ENCODE peak calls at places on chromosomes 13 and 19, in seven cellular contexts. One of them, this sample, is unnamed.

GRCh38 chr13:106507560-106508274 is 27.7 kb downstream of the EFNB2 start:
- DNase-seq in CD8-positive, alpha-beta T cell: no peak
- DNase-seq in uterus: no peak
- DNase-seq in AG09309: peak; percentile 93
- DNase-seq in HFF-Myc: no peak
- DNase-seq in AG04450: peak; percentile 76
- DNase-seq in tibial nerve: no peak
- DNase-seq in this sample: peak; percentile 96

GRCh38 chr13:60572003-60572792 is 175.2 kb downstream of the TDRD3 start:
- DNase-seq in tibial nerve: no peak
- DNase-seq in HFF-Myc: peak; percentile 25
- DNase-seq in AG09309: peak; percentile 25
- DNase-seq in AG04450: no peak
- DNase-seq in uterus: no peak
- DNase-seq in CD8-positive, alpha-beta T cell: no peak
- DNase-seq in this sample: peak; percentile 78

GRCh38 chr19:36577271-36577996 is 4.3 kb upstream of the ZNF529 start:
- DNase-seq in CD8-positive, alpha-beta T cell: no peak
- DNase-seq in tibial nerve: no peak
- DNase-seq in AG09309: no peak
- DNase-seq in uterus: no peak
- DNase-seq in AG04450: no peak
- DNase-seq in HFF-Myc: no peak
- DNase-seq in this sample: no peak

GRCh38 chr19:46745030-46745429 is 827 bp upstream of the FKRP start:
- DNase-seq in tibial nerve: no peak
- DNase-seq in HFF-Myc: no peak
- DNase-seq in AG04450: no peak
- DNase-seq in AG09309: no peak
- DNase-seq in uterus: no peak
- DNase-seq in CD8-positive, alpha-beta T cell: no peak
- DNase-seq in this sample: no peak

GRCh38 chr19:16185925-16186234 is 670 bp downstream of the FAM32A start:
- DNase-seq in CD8-positive, alpha-beta T cell: peak; percentile 29
- DNase-seq in HFF-Myc: no peak
- DNase-seq in uterus: no peak
- DNase-seq in AG09309: no peak
- DNase-seq in tibial nerve: no peak
- DNase-seq in AG04450: no peak
- DNase-seq in this sample: no peak

GRCh38 chr13:56735537-56735942 is 405.2 kb upstream of the PRR20A start:
- DNase-seq in CD8-positive, alpha-beta T cell: no peak
- DNase-seq in AG09309: no peak
- DNase-seq in uterus: no peak
- DNase-seq in tibial nerve: no peak
- DNase-seq in HFF-Myc: no peak
- DNase-seq in AG04450: no peak
- DNase-seq in this sample: no peak

GRCh38 chr19:811511-812048 is 10.2 kb downstream of the PLPPR3 start:
- DNase-seq in tibial nerve: no peak
- DNase-seq in AG09309: no peak
- DNase-seq in CD8-positive, alpha-beta T cell: no peak
- DNase-seq in uterus: no peak
- DNase-seq in HFF-Myc: no peak
- DNase-seq in AG04450: no peak
- DNase-seq in this sample: no peak

GRCh38 chr19:6728346-6728745 is 7.9 kb upstream of the C3 start:
- DNase-seq in AG04450: no peak
- DNase-seq in AG09309: no peak
- DNase-seq in HFF-Myc: no peak
- DNase-seq in uterus: no peak
- DNase-seq in CD8-positive, alpha-beta T cell: no peak
- DNase-seq in tibial nerve: no peak
- DNase-seq in this sample: no peak

GRCh38 chr19:7426986-7427385 is 61.8 kb downstream of the PEX11G start:
- DNase-seq in tibial nerve: no peak
- DNase-seq in AG04450: no peak
- DNase-seq in AG09309: no peak
- DNase-seq in uterus: no peak
- DNase-seq in HFF-Myc: no peak
- DNase-seq in CD8-positive, alpha-beta T cell: no peak
- DNase-seq in this sample: no peak

GRCh38 chr19:40798223-40798996 is 581 bp upstream of the EGLN2 start:
- DNase-seq in HFF-Myc: peak; percentile 95
- DNase-seq in tibial nerve: peak; percentile 100
- DNase-seq in uterus: peak; percentile 100
- DNase-seq in CD8-positive, alpha-beta T cell: peak; percentile 100
- DNase-seq in AG09309: peak; percentile 96
- DNase-seq in AG04450: peak; percentile 99
- DNase-seq in this sample: peak; percentile 99
- TF ChIP-seq CTCF in HFF-Myc: peak; percentile 28
- TF ChIP-seq CTCF in tibial nerve: peak; percentile 29
- TF ChIP-seq CTCF in uterus: peak; percentile 47
- TF ChIP-seq CTCF in CD8-positive, alpha-beta T cell: peak; percentile 56
- TF ChIP-seq CTCF in AG09309: peak; percentile 42
- TF ChIP-seq CTCF in AG04450: peak; percentile 61
- TF ChIP-seq CTCF in this sample: peak; percentile 55

GRCh38 chr13:27450921-27451461 is 627 bp upstream of the MTIF3 start:
- DNase-seq in uterus: peak; percentile 28
- DNase-seq in HFF-Myc: no peak
- DNase-seq in CD8-positive, alpha-beta T cell: no peak
- DNase-seq in AG04450: no peak
- DNase-seq in tibial nerve: no peak
- DNase-seq in AG09309: no peak
- DNase-seq in this sample: no peak

GRCh38 chr13:27448308-27448707 is 2.1 kb downstream of the MTIF3 start:
- DNase-seq in AG04450: no peak
- DNase-seq in tibial nerve: no peak
- DNase-seq in CD8-positive, alpha-beta T cell: no peak
- DNase-seq in HFF-Myc: no peak
- DNase-seq in AG09309: no peak
- DNase-seq in uterus: no peak
- DNase-seq in this sample: no peak

GRCh38 chr13:27449081-27449603 is 1.2 kb downstream of the MTIF3 start:
- DNase-seq in HFF-Myc: no peak
- DNase-seq in AG04450: no peak
- DNase-seq in uterus: peak; percentile 19
- DNase-seq in CD8-positive, alpha-beta T cell: no peak
- DNase-seq in tibial nerve: no peak
- DNase-seq in AG09309: no peak
- DNase-seq in this sample: no peak

GRCh38 chr13:27449936-27450828 is at the start of gene MTIF3:
- DNase-seq in tibial nerve: peak; percentile 95
- DNase-seq in AG09309: peak; percentile 41
- DNase-seq in AG04450: peak; percentile 76
- DNase-seq in CD8-positive, alpha-beta T cell: peak; percentile 97
- DNase-seq in HFF-Myc: peak; percentile 61
- DNase-seq in uterus: peak; percentile 95
- DNase-seq in this sample: peak; percentile 76

DNA sequence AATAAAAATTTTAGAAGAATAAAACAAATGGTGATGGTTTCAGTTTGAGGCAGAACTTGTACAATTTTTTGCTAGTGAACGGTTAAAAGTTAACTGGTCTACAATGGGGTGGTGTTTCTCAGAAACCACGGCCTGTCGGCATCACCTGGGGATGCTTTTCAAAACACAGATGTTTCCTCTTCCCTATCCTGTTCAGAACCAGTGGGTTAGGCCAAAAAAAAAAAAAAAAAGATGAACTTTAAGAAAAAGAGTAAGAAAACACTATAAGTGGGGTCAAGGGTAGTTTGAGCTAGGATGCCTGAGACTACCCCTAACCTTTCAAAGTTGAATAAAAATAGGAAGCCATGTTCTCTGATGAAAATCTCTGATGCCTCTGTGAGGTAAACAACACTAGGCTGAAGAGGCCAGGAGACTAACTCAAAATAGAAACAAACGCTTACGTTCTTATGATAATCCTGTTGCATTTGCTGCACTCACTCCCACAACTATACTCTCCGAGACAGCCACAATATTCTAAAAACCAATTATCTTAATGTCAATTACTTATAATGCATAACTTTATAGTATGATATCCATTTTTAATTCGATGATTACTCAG is 3.3 kb downstream of the MTIF3 start:
- DNase-seq in tibial nerve: no peak
- DNase-seq in HFF-Myc: no peak
- DNase-seq in uterus: no peak
- DNase-seq in CD8-positive, alpha-beta T cell: no peak
- DNase-seq in AG09309: no peak
- DNase-seq in AG04450: no peak
- DNase-seq in this sample: no peak
- H3K4me3 ChIP-seq in tibial nerve: no peak overlapping the region
- H3K4me3 ChIP-seq in HFF-Myc: no peak overlapping the region
- H3K4me3 ChIP-seq in uterus: no peak overlapping the region
- H3K4me3 ChIP-seq in CD8-positive, alpha-beta T cell: peak overlapping the region; percentile 20
- H3K4me3 ChIP-seq in AG09309: no peak overlapping the region
- H3K4me3 ChIP-seq in AG04450: no peak overlapping the region
- H3K4me3 ChIP-seq in this sample: no peak overlapping the region

DNA sequence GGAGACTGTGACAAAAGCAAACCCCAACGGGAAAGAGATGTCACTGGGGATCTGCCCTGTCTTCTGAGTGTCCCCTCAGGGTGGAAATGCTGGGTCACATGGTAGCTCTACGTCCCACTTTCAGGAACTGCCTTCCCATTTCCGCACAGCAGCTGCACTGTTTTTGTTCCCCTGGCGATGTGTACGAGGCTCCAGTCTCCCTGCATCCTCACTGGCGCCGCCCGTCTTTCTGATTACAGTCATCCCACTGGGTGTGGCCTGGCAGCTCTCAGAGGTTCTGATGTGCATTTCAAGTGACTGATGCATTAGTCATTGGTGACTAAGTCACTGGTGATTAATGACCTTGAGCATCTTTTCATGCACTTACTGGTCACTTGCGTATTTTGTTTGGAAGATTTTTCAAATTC is 21.2 kb downstream of the PCID2 start:
- DNase-seq in AG09309: peak; percentile 98
- DNase-seq in HFF-Myc: peak; percentile 99
- DNase-seq in tibial nerve: peak; percentile 72
- DNase-seq in uterus: peak; percentile 71
- DNase-seq in AG04450: peak; percentile 96
- DNase-seq in CD8-positive, alpha-beta T cell: no peak
- DNase-seq in this sample: peak; percentile 93
- TF ChIP-seq CTCF in AG09309: no peak
- TF ChIP-seq CTCF in HFF-Myc: no peak
- TF ChIP-seq CTCF in tibial nerve: no peak
- TF ChIP-seq CTCF in uterus: no peak
- TF ChIP-seq CTCF in AG04450: no peak
- TF ChIP-seq CTCF in CD8-positive, alpha-beta T cell: no peak
- TF ChIP-seq CTCF in this sample: no peak

GRCh38 chr19:39169143-39169810 is 27.5 kb upstream of the NCCRP1 start:
- DNase-seq in uterus: no peak
- DNase-seq in HFF-Myc: no peak
- DNase-seq in AG09309: no peak
- DNase-seq in tibial nerve: no peak
- DNase-seq in CD8-positive, alpha-beta T cell: no peak
- DNase-seq in AG04450: no peak
- DNase-seq in this sample: no peak

GRCh38 chr19:39166571-39167391 is 30.0 kb upstream of the NCCRP1 start:
- DNase-seq in tibial nerve: peak; percentile 35
- DNase-seq in AG04450: no peak
- DNase-seq in uterus: peak; percentile 78
- DNase-seq in HFF-Myc: no peak
- DNase-seq in AG09309: no peak
- DNase-seq in CD8-positive, alpha-beta T cell: no peak
- DNase-seq in this sample: no peak

GRCh38 chr19:39168258-39169142 is 28.3 kb upstream of the NCCRP1 start:
- DNase-seq in HFF-Myc: no peak
- DNase-seq in CD8-positive, alpha-beta T cell: no peak
- DNase-seq in AG04450: no peak
- DNase-seq in AG09309: no peak
- DNase-seq in tibial nerve: no peak
- DNase-seq in uterus: no peak
- DNase-seq in this sample: no peak

GRCh38 chr19:39165857-39166256 is 30.9 kb upstream of the NCCRP1 start:
- DNase-seq in HFF-Myc: no peak
- DNase-seq in AG04450: no peak
- DNase-seq in tibial nerve: no peak
- DNase-seq in AG09309: no peak
- DNase-seq in CD8-positive, alpha-beta T cell: no peak
- DNase-seq in uterus: no peak
- DNase-seq in this sample: no peak

GRCh38 chr19:39167461-39168257 is 29.1 kb upstream of the NCCRP1 start:
- DNase-seq in tibial nerve: no peak
- DNase-seq in AG09309: no peak
- DNase-seq in uterus: no peak
- DNase-seq in AG04450: no peak
- DNase-seq in HFF-Myc: no peak
- DNase-seq in CD8-positive, alpha-beta T cell: no peak
- DNase-seq in this sample: no peak
- H3K4me3 ChIP-seq in tibial nerve: no peak overlapping the region
- H3K4me3 ChIP-seq in AG09309: no peak overlapping the region
- H3K4me3 ChIP-seq in uterus: no peak overlapping the region
- H3K4me3 ChIP-seq in AG04450: no peak overlapping the region
- H3K4me3 ChIP-seq in HFF-Myc: no peak overlapping the region
- H3K4me3 ChIP-seq in CD8-positive, alpha-beta T cell: no peak overlapping the region
- H3K4me3 ChIP-seq in this sample: no peak overlapping the region

This sample was measured in astrocyte of the cerebellum.